ENCODE peak calls at places on chromosomes 6 and 20, in four cellular contexts. V is MM.1S, C is PC-3, N is HCT116. Q is an unnamed sample.

GRCh38 chr6:6881438-6882267 is 226.1 kb upstream of the RREB1 start:
- DNase-seq in V (no peak), C (no peak), N (no peak), Q (no peak)

GRCh38 chr20:39117486-39117885 is 155.3 kb downstream of the DHX35 start:
- DNase-seq in V (no peak), C (peak; percentile 61), N (peak; percentile 88), Q (peak; percentile 63)

GRCh38 chr20:48092596-48093280 is 307.5 kb upstream of the SULF2 start:
- DNase-seq in V (no peak), C (no peak), N (no peak), Q (no peak)

GRCh38 chr6:26743941-26744699 is 84.6 kb upstream of the ZNF322 start:
- DNase-seq in V (no peak), C (no peak), N (no peak), Q (peak; percentile 14)

GRCh38 chr6:47603995-47604394 is 94.4 kb upstream of the ADGRF4 start:
- DNase-seq in V (no peak), C (no peak), N (no peak), Q (peak; percentile 50)

GRCh38 chr20:11919046-11919445 is 1.4 kb downstream of the BTBD3 start:
- DNase-seq in V (peak; percentile 83), C (no peak), N (no peak), Q (no peak)

GRCh38 chr6:19753822-19754221 is 83.3 kb upstream of the ID4 start:
- DNase-seq in V (no peak), C (no peak), N (no peak), Q (no peak)

GRCh38 chr6:106847116-106847515 is 127.4 kb downstream of the CD24 start:
- DNase-seq in V (no peak), C (no peak), N (no peak), Q (no peak)

GRCh38 chr20:62566266-62566665 is 76.0 kb upstream of the SLCO4A1 start:
- DNase-seq in V (no peak), C (no peak), N (no peak), Q (no peak)

GRCh38 chr20:62567246-62568044 is 74.9 kb upstream of the SLCO4A1 start:
- DNase-seq in V (no peak), C (no peak), N (no peak), Q (no peak)

GRCh38 chr20:62564456-62565245 is 77.7 kb upstream of the SLCO4A1 start:
- DNase-seq in V (no peak), C (no peak), N (no peak), Q (no peak)

GRCh38 chr20:62568045-62568389 is 74.3 kb upstream of the SLCO4A1 start:
- DNase-seq in V (no peak), C (no peak), N (no peak), Q (no peak)

DNA sequence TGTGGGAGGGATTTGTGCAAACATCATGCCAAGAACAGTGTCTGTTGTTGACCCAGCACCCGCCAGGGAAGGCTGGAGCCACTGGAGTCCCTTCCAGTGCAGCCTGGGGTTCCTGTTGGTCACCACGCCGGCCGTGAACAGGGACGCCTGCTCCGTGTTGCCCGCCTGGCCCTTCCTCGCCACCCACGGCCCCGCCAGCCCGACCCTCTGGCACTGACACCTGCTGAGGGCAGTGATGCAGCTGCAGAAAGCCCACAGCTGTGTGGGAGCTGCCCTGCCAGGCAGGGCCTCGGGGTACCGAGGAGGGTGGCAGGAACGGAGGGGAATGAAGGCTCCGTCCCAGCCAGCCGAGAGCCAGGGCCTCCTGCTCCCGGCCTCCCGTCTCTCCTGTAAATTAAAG is 75.5 kb upstream of the SLCO4A1 start:
- DNase-seq in V (no peak), C (no peak), N (no peak), Q (no peak)
- TF ChIP-seq EZH2 in V (no peak), C (no peak), N (no peak), Q (no peak)

DNA sequence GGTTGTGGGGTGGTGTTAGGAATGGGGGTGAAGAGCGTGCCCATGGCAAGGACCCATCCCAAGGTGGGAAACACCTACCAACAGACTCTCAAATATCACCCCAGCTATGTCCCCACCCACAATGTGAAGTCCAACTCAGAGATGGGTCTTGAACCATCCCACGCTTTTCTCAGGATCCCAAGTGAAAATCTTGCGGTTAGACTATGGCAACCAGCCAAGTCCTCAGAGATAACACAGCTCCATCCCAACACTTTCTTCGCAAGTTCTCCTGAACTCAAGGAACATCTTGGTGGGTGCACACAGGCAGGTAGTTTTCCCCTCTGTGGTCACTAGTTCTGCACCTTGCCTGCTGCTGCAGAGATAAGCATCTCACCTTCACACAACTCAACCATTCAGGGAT is 116.0 kb downstream of the CDC5L start:
- DNase-seq in V (no peak), C (no peak), N (no peak), Q (no peak)
- H3K9me2 ChIP-seq in V (no peaks in the 10 kb centered on the region), C (peaks cover 4% of the 10 kb centered on the region), N (no peaks in the 10 kb centered on the region), Q (no peaks in the 10 kb centered on the region)

GRCh38 chr20:8330316-8330784 is 198.3 kb downstream of the PLCB1 start:
- DNase-seq in V (no peak), C (no peak), N (no peak), Q (no peak)
- H3K9ac ChIP-seq in V (no peak overlapping the region), C (no peak overlapping the region), N (no peak overlapping the region), Q (no peak overlapping the region)

GRCh38 chr6:30103630-30104179 is 9.2 kb downstream of the TRIM31 start:
- DNase-seq in V (no peak), C (no peak), N (no peak), Q (no peak)
- TF ChIP-seq EZH2 in V (no peak), C (no peak), N (no peak), Q (no peak)

DNA sequence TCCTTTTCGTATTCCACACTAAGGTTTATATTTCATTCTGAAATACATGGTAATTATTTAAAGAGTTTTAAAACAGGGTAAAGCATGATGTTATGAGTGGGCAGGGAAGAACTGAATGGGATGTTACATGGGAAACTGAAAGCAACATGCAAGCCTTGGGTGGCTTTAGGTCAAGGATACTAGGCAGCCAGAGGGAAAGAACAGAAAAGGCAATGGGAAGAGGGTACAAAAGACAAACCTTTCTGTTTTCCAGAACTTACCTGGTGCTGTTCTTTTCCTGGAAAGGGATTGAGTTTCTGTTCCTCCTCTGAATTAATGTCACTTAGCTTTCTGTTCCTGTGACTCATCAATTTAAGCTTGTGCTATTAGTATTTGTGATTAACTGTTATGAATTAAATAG is 71.2 kb upstream of the SMIM8 start:
- DNase-seq in V (no peak), C (no peak), N (no peak), Q (no peak)
- H3K9me2 ChIP-seq in V (no peaks in the 10 kb centered on the region), C (no peaks in the 10 kb centered on the region), N (no peaks in the 10 kb centered on the region), Q (no peaks in the 10 kb centered on the region)

GRCh38 chr6:35730745-35731413 is 6.0 kb upstream of the ARMC12 start:
- DNase-seq in V (no peak), C (no peak), N (no peak), Q (no peak)
- H3K9ac ChIP-seq in V (no peak overlapping the region), C (no peak overlapping the region), N (peak overlapping the region; percentile 44), Q (no peak overlapping the region)

DNA sequence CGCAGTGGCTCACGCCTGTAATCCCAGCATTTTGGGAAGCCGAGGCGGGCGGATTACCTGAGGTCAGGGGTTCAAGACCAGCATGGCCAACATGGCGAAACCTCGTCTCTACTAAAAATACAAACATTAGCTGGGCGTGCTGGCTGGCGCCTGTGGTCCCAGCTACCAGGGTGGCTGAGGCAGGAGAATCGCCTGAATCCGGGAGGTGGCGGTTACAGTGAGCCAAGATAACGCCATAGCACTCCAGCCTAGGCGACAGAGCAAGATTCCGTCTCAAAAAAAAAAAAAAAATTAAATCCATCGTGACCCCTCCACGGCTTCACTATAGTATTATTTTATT is 1.2 kb upstream of the CPNE1 start:
- DNase-seq in V (no peak), C (no peak), N (no peak), Q (no peak)
- TF ChIP-seq EZH2 in V (no peak), C (no peak), N (no peak), Q (no peak)

Q was measured in GM23248.